ENCODE peak calls at places on chromosomes 4 and X, in six cellular contexts. G, H, O, D, M and F are unnamed samples.

GRCh38 chr4:128454281-128455075 is 166.9 kb upstream of the PGRMC2 start:
- DNase-seq in G (peak), H (no peak), O (peak), D (peak), M (peak), F (peak)

GRCh38 chr4:86978709-86979108 is 43.9 kb downstream of the AFF1 start:
- DNase-seq in G (no peak), H (no peak), O (no peak), D (no peak), M (no peak), F (no peak)

GRCh38 chr4:105389167-105389566 is 84.7 kb downstream of the PPA2 start:
- DNase-seq in G (no peak), H (no peak), O (peak), D (no peak), M (no peak), F (no peak)

GRCh38 chr4:126564283-126564854 is 1068.4 kb upstream of the INTU start:
- DNase-seq in G (no peak), H (no peak), O (no peak), D (no peak), M (no peak), F (no peak)

GRCh38 chr4:75042601-75043208 is 109.8 kb downstream of the PARM1 start:
- DNase-seq in G (no peak), H (no peak), O (no peak), D (no peak), M (no peak), F (no peak)

GRCh38 chrX:45851434-45851991 is 650.8 kb upstream of the DIPK2B start:
- DNase-seq in G (peak), H (peak), O (peak), D (peak), M (no peak), F (no peak)

GRCh38 chr4:58587856-58588255 is 1477.7 kb upstream of the IGFBP7 start:
- DNase-seq in G (no peak), H (no peak), O (peak), D (no peak), M (no peak), F (no peak)

GRCh38 chr4:2837110-2837903 is 6.3 kb upstream of the ADD1 start:
- DNase-seq in G (no peak), H (no peak), O (no peak), D (no peak), M (no peak), F (peak)

GRCh38 chrX:53481093-53481492 is 46.9 kb upstream of the HSD17B10 start:
- DNase-seq in G (no peak), H (no peak), O (no peak), D (peak), M (no peak), F (no peak)

GRCh38 chr4:83618431-83618830 is 82.5 kb downstream of the GPAT3 start:
- DNase-seq in G (no peak), H (no peak), O (peak), D (no peak), M (peak), F (no peak)

GRCh38 chrX:134520860-134521390 is 61.0 kb downstream of the HPRT1 start:
- DNase-seq in G (no peak), H (no peak), O (peak), D (no peak), M (no peak), F (no peak)

GRCh38 chr4:53620956-53621355 is 29.7 kb upstream of the LNX1 start:
- DNase-seq in G (no peak), H (no peak), O (no peak), D (no peak), M (no peak), F (no peak)

GRCh38 chrX:12007881-12008280 is 130.4 kb upstream of the FRMPD4 start:
- DNase-seq in G (no peak), H (no peak), O (peak), D (peak), M (peak), F (no peak)

GRCh38 chr4:72977936-72978485 is 91.5 kb downstream of the COX18 start:
- DNase-seq in G (no peak), H (no peak), O (peak), D (no peak), M (no peak), F (no peak)

GRCh38 chr4:8724436-8725070 is 132.0 kb downstream of the CPZ start:
- DNase-seq in G (peak), H (no peak), O (no peak), D (no peak), M (no peak), F (peak)

GRCh38 chr4:176084769-176085168 is 19.1 kb downstream of the WDR17 start:
- DNase-seq in G (no peak), H (no peak), O (no peak), D (no peak), M (no peak), F (no peak)

GRCh38 chr4:152456609-152457008 is 79.3 kb downstream of the FBXW7 start:
- DNase-seq in G (no peak), H (no peak), O (no peak), D (no peak), M (no peak), F (no peak)

GRCh38 chr4:4254666-4255065 is 6.6 kb upstream of the TMEM128 start:
- DNase-seq in G (no peak), H (no peak), O (no peak), D (no peak), M (no peak), F (no peak)

GRCh38 chrX:1442016-1442665 is 10.6 kb downstream of the ASMTL start:
- DNase-seq in G (no peak), H (no peak), O (no peak), D (no peak), M (no peak), F (peak)

GRCh38 chr4:153521995-153522799 is 56.0 kb downstream of the TMEM131L start:
- DNase-seq in G (peak), H (no peak), O (no peak), D (peak), M (no peak), F (no peak)

GRCh38 chrX:119118780-119119395 is 8.7 kb downstream of the KIAA1210 start:
- DNase-seq in G (peak), H (no peak), O (peak), D (peak), M (peak), F (no peak)

GRCh38 chr4:54542119-54542438 is 115.7 kb upstream of the KIT start:
- DNase-seq in G (no peak), H (no peak), O (peak), D (no peak), M (no peak), F (no peak)

GRCh38 chrX:115582871-115583729 is 22.1 kb downstream of the PLS3 start:
- DNase-seq in G (no peak), H (no peak), O (no peak), D (no peak), M (no peak), F (no peak)